ENCODE peak calls at places on chromosome 7, in eight cellular contexts. B is tibial nerve; E is HCT116; X is A549; M is uterus; I is pancreas; V is CD8-positive, alpha-beta T cell; G is hepatocyte. U is an unnamed sample. For H3K4me1, the result is how much of the 10 kb centered on the place peaks cover.

GRCh38 chr7:139119486-139119849 is 9.9 kb upstream of the ZC3HAV1 start:
- DNase-seq in M (no peak), G (no peak), B (no peak), X (no peak), I (no peak), V (no peak), E (no peak), U (no peak)

GRCh38 chr7:143245123-143245522 is 18.1 kb upstream of the GSTK1 start:
- DNase-seq in I (no peak), V (no peak), M (no peak), E (no peak), X (peak), G (peak), B (no peak), U (no peak)

GRCh38 chr7:5595545-5596045 is 172.0 kb upstream of the TNRC18 start:
- DNase-seq in M (no peak), I (no peak), E (no peak), B (no peak), X (peak), V (no peak), G (peak), U (no peak)

GRCh38 chr7:98215561-98216495 is 4.6 kb downstream of the BHLHA15 start:
- DNase-seq in X (no peak), I (peak), E (no peak), B (no peak), G (peak), M (no peak), V (no peak), U (no peak)

GRCh38 chr7:55212838-55213237 is 152.3 kb upstream of the LANCL2 start:
- DNase-seq in X (no peak), G (no peak), I (no peak), B (no peak), V (no peak), M (no peak), E (no peak), U (no peak)

GRCh38 chr7:40331915-40332314 is 197.1 kb downstream of the SUGCT start:
- DNase-seq in E (no peak), G (no peak), I (no peak), V (no peak), X (no peak), M (no peak), B (no peak), U (no peak)

GRCh38 chr7:11831383-11831726 is 643 bp downstream of the THSD7A start:
- DNase-seq in I (no peak), X (no peak), B (no peak), E (no peak), M (no peak), G (no peak), V (no peak), U (no peak)

GRCh38 chr7:2508327-2509231 is 11.0 kb upstream of the LFNG start:
- DNase-seq in B (peak), I (no peak), G (no peak), X (no peak), E (no peak), M (no peak), V (peak), U (no peak)

GRCh38 chr7:22651534-22652243 is 75.3 kb upstream of the IL6 start:
- DNase-seq in G (no peak), E (no peak), V (no peak), X (peak), I (no peak), M (no peak), B (no peak), U (no peak)

GRCh38 chr7:137343483-137343841 is at the start of gene PTN:
- DNase-seq in I (peak), G (peak), B (no peak), X (no peak), E (no peak), M (peak), V (no peak), U (no peak)

GRCh38 chr7:124781907-124782306 is 16.3 kb upstream of the GPR37 start:
- DNase-seq in X (no peak), B (no peak), V (no peak), M (no peak), E (no peak), G (peak), I (no peak), U (no peak)

GRCh38 chr7:123557016-123557630 is 495 bp downstream of the NDUFA5 start:
- DNase-seq in B (no peak), G (peak), I (no peak), E (no peak), V (no peak), X (no peak), M (no peak), U (no peak)

GRCh38 chr7:29207469-29207868 is 12.9 kb downstream of the CHN2 start:
- DNase-seq in V (no peak), M (no peak), I (no peak), E (no peak), X (no peak), B (no peak), G (no peak), U (no peak)

GRCh38 chr7:42159150-42159549 is 77.9 kb downstream of the GLI3 start:
- DNase-seq in I (no peak), B (no peak), X (no peak), G (no peak), M (no peak), V (no peak), E (no peak), U (no peak)

GRCh38 chr7:2645274-2645868 is 13.6 kb downstream of the TTYH3 start:
- DNase-seq in E (no peak), I (no peak), X (no peak), V (peak), M (no peak), B (no peak), G (no peak), U (no peak)

GRCh38 chr7:39952791-39953190 is 2.7 kb downstream of the CDK13 start:
- DNase-seq in V (no peak), B (no peak), X (no peak), I (no peak), M (no peak), E (no peak), G (no peak), U (no peak)

GRCh38 chr7:87318741-87319140 is 26.7 kb upstream of the CROT start:
- DNase-seq in I (no peak), X (peak), M (no peak), V (no peak), G (no peak), B (no peak), E (no peak), U (no peak)

GRCh38 chr7:38215115-38215514 is 37.1 kb downstream of the STARD3NL start:
- DNase-seq in G (peak), X (no peak), B (no peak), I (peak), V (no peak), M (no peak), E (no peak), U (no peak)

GRCh38 chr7:47493971-47494370 is 87.9 kb downstream of the TNS3 start:
- DNase-seq in E (no peak), I (no peak), B (no peak), V (no peak), X (no peak), M (no peak), G (no peak), U (no peak)

GRCh38 chr7:112410087-112410486 is 40.2 kb upstream of the IFRD1 start:
- DNase-seq in E (no peak), X (no peak), V (no peak), B (no peak), I (no peak), G (no peak), M (no peak), U (no peak)

GRCh38 chr7:82445226-82445625 is 1.6 kb upstream of the CACNA2D1 start:
- DNase-seq in G (no peak), M (no peak), B (no peak), E (no peak), I (no peak), X (no peak), V (no peak), U (no peak)

GRCh38 chr7:150897502-150898474 is 45.5 kb downstream of the AOC1 start:
- DNase-seq in B (no peak), M (no peak), G (no peak), E (no peak), I (no peak), V (no peak), X (no peak), U (no peak)

GRCh38 chr7:98309566-98309965 is 28.1 kb downstream of the BRI3 start:
- DNase-seq in E (no peak), V (no peak), M (no peak), I (no peak), B (no peak), X (no peak), G (no peak), U (no peak)

GRCh38 chr7:39084344-39084743 is 106.6 kb downstream of the POU6F2 start:
- DNase-seq in E (no peak), X (no peak), G (no peak), B (no peak), I (no peak), M (no peak), V (no peak), U (no peak)

GRCh38 chr7:54921116-54921515 is 97.7 kb upstream of the EGFR start:
- DNase-seq in G (no peak), V (no peak), B (no peak), M (no peak), E (no peak), X (no peak), I (no peak), U (no peak)

GRCh38 chr7:12315049-12315448 is 88.6 kb downstream of the VWDE start:
- DNase-seq in E (no peak), X (no peak), V (no peak), G (peak), I (no peak), M (no peak), B (no peak), U (no peak)

GRCh38 chr7:4307645-4308590 is 374.2 kb upstream of the FOXK1 start:
- DNase-seq in X (no peak), M (no peak), G (no peak), V (no peak), E (no peak), B (no peak), I (no peak), U (no peak)

GRCh38 chr7:106099539-106099938 is 12.6 kb downstream of the SYPL1 start:
- DNase-seq in E (no peak), M (no peak), B (no peak), V (no peak), X (no peak), I (no peak), G (no peak), U (no peak)

GRCh38 chr7:109844362-109844761 is 1246.6 kb upstream of the LRRN3 start:
- DNase-seq in G (peak), V (no peak), I (no peak), M (no peak), E (peak), X (peak), B (no peak), U (no peak)

GRCh38 chr7:49327155-49327554 is 402.8 kb downstream of the CDC14C start:
- DNase-seq in G (no peak), M (no peak), V (no peak), E (no peak), B (no peak), X (no peak), I (no peak), U (no peak)

GRCh38 chr7:139720705-139721231 is 57.0 kb downstream of the HIPK2 start:
- DNase-seq in I (no peak), V (no peak), G (no peak), E (no peak), M (peak), X (no peak), B (no peak), U (no peak)

GRCh38 chr7:143331179-143331825 is 15.4 kb downstream of the CLCN1 start:
- DNase-seq in B (no peak), M (peak), V (no peak), I (no peak), E (no peak), G (no peak), X (peak), U (no peak)

GRCh38 chr7:30225863-30226361 is 58.5 kb upstream of the ZNRF2 start:
- DNase-seq in I (peak), X (no peak), B (no peak), G (peak), M (peak), V (no peak), E (peak), U (peak)

GRCh38 chr7:73555411-73555982 is 2.0 kb downstream of the BCL7B start:
- DNase-seq in B (no peak), V (no peak), X (no peak), E (no peak), G (no peak), I (no peak), M (no peak), U (no peak)

GRCh38 chr7:61576-62360 is 130.6 kb upstream of the FAM20C start:
- DNase-seq in X (no peak), G (no peak), B (no peak), E (no peak), V (no peak), M (no peak), I (no peak), U (no peak)

GRCh38 chr7:43648725-43649406 is 66.0 kb downstream of the STK17A start:
- DNase-seq in G (no peak), E (no peak), M (no peak), V (peak), X (no peak), B (no peak), I (no peak), U (peak)

GRCh38 chr7:67484244-67484751 is 487.7 kb downstream of the TYW1 start:
- DNase-seq in V (no peak), X (peak), M (peak), E (peak), G (peak), I (peak), B (peak), U (peak)

DNA sequence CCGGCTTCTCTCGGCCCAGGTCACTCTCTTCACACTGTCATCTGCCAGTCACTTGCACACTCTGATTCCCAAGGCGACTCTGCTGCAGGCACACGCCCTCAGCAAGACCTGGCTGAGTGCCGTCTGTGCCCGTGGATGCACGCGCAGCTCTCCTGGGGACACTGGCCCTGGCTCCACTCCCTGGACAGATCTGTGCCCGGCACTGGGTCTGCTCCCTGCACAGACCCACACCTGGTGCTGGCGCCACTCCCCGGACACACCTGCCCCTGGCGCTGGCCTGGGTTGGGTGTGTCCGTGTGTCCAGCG is 133.2 kb downstream of the DNAJB6 start:
- DNase-seq in V (no peak), B (no peak), M (no peak), G (no peak), X (no peak), E (no peak), I (no peak), U (no peak)
- H3K4me1 ChIP-seq in V (under half), B (under half), M (under half), G (under half), X (under half), E (under half), I (under half), U (under half)

GRCh38 chr7:135160858-135161653 is 9.5 kb downstream of the CYREN start:
- DNase-seq in X (no peak), B (no peak), I (no peak), G (no peak), M (no peak), E (no peak), V (no peak), U (no peak)
- TF ChIP-seq CTCF in X (no peak), B (no peak), I (no peak), G (no peak), M (no peak), E (no peak), V (no peak), U (no peak)

GRCh38 chr7:131075406-131075805 is 252.3 kb upstream of the MKLN1 start:
- DNase-seq in G (no peak), M (no peak), B (no peak), I (no peak), X (no peak), E (no peak), V (no peak), U (no peak)
- H3K4me1 ChIP-seq in G (under half), M (under half), B (half or more), I (under half), X (under half), E (under half), V (half or more), U (under half)

GRCh38 chr7:37208528-37208927 is 240.1 kb downstream of the ELMO1 start:
- DNase-seq in M (peak), V (no peak), E (peak), G (peak), X (peak), B (peak), I (peak), U (peak)
- TF ChIP-seq CTCF in M (peak), V (no peak), E (peak), G (peak), X (peak), B (peak), I (no peak), U (peak)

DNA sequence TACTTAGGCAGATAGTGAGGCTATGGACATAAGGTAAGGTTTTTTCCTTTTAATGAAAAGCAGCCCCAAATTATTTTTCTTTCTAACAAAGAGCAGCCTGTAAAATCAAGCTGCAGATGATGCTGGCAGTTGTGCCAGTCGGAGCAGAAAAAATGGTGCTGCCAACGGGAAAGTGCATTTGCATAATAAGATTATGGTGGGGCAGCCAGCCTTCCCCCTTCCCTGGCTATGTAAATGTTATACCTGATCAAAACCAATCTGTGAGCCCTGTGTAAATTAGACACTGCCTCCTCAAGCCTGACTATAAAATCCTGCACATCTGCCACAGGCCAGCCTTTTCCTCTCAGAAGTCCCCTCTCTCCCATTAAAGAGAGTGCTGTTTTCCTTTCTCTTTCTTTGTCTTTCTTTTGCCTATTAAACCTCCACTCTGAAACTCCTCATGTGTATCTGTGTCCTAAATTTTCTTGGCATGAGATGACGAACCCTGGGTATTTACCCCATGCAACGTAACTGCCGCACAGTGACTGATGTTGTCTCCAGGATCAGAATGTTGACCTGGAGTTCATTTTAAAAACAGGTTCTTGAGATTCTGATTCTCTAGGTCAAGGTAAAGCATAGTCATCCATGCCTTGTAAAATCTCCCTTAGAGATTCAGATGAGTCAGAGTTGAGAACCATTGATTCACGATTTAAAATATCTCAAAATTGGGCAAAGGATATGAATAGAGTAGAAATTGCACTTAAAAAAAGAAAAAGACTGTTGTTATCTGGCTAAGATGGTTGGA is 167.3 kb upstream of the C1GALT1 start:
- DNase-seq in I (no peak), V (no peak), E (no peak), M (no peak), X (no peak), B (no peak), G (no peak), U (no peak)
- H3K4me1 ChIP-seq in I (under half), V (under half), E (under half), M (under half), X (under half), B (under half), G (under half), U (under half)

DNA sequence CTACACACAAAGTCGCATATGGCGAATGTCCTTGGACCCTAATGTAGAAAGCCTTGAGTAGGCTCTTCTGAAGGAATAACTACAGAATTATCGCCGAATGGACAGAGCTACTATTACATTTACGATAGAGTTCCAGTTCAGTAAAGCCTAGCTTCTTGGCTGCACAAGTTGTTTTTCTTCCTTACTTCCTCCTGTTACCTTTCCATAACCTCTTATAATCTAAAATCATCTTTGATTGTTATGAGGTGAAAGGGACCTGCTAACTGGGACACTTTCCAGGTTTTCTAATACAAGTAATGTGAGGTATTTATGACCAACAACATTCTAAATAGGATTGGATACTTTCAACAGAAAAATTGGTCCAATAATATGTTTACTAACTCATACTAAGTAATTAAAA is 31.2 kb downstream of the MACC1 start:
- DNase-seq in E (no peak), B (no peak), X (no peak), M (no peak), G (no peak), V (no peak), I (no peak), U (no peak)
- TF ChIP-seq CTCF in E (no peak), B (no peak), X (no peak), M (no peak), G (no peak), V (no peak), I (no peak), U (no peak)

U was measured in lung.